ENCODE peak calls at places on chromosomes 16 and 17, in four cellular contexts. One of them, this sample, is unnamed.

GRCh38 chr16:88737298-88738166 is 31.2 kb downstream of the CTU2 start:
- DNase-seq in caudate nucleus: no peak
- DNase-seq in NCI-H1105: no peak
- DNase-seq in stimulated activated CD8-positive, alpha-beta memory T cell treated with anti-CD3 and anti-CD28 coated beads, Interleukin-7, amount 100 ng/mL, for 1 hour: peak; percentile 37
- DNase-seq in this sample: peak; percentile 90

GRCh38 chr16:10003486-10003885 is 178.7 kb downstream of the GRIN2A start:
- DNase-seq in stimulated activated CD8-positive, alpha-beta memory T cell treated with anti-CD3 and anti-CD28 coated beads, Interleukin-7, amount 100 ng/mL, for 1 hour: no peak
- DNase-seq in caudate nucleus: no peak
- DNase-seq in NCI-H1105: no peak
- DNase-seq in this sample: no peak

GRCh38 chr16:72530434-72530833 is 358.5 kb upstream of the PMFBP1 start:
- DNase-seq in caudate nucleus: no peak
- DNase-seq in NCI-H1105: no peak
- DNase-seq in stimulated activated CD8-positive, alpha-beta memory T cell treated with anti-CD3 and anti-CD28 coated beads, Interleukin-7, amount 100 ng/mL, for 1 hour: no peak
- DNase-seq in this sample: no peak

GRCh38 chr16:75494696-75495601 is at the start of gene CHST6:
- DNase-seq in caudate nucleus: peak; percentile 44
- DNase-seq in stimulated activated CD8-positive, alpha-beta memory T cell treated with anti-CD3 and anti-CD28 coated beads, Interleukin-7, amount 100 ng/mL, for 1 hour: no peak
- DNase-seq in NCI-H1105: no peak
- DNase-seq in this sample: peak; percentile 76

GRCh38 chr17:40815381-40815780 is 7.0 kb downstream of the KRT10 start:
- DNase-seq in stimulated activated CD8-positive, alpha-beta memory T cell treated with anti-CD3 and anti-CD28 coated beads, Interleukin-7, amount 100 ng/mL, for 1 hour: no peak
- DNase-seq in caudate nucleus: no peak
- DNase-seq in NCI-H1105: no peak
- DNase-seq in this sample: no peak

GRCh38 chr17:27315322-27315721 is 21.4 kb downstream of the WSB1 start:
- DNase-seq in caudate nucleus: no peak
- DNase-seq in NCI-H1105: peak; percentile 65
- DNase-seq in stimulated activated CD8-positive, alpha-beta memory T cell treated with anti-CD3 and anti-CD28 coated beads, Interleukin-7, amount 100 ng/mL, for 1 hour: no peak
- DNase-seq in this sample: no peak

GRCh38 chr17:27577124-27577761 is 53.7 kb upstream of the LGALS9 start:
- DNase-seq in caudate nucleus: peak; percentile 37
- DNase-seq in NCI-H1105: no peak
- DNase-seq in stimulated activated CD8-positive, alpha-beta memory T cell treated with anti-CD3 and anti-CD28 coated beads, Interleukin-7, amount 100 ng/mL, for 1 hour: no peak
- DNase-seq in this sample: no peak

GRCh38 chr17:55303008-55303493 is 38.3 kb downstream of the HLF start:
- DNase-seq in stimulated activated CD8-positive, alpha-beta memory T cell treated with anti-CD3 and anti-CD28 coated beads, Interleukin-7, amount 100 ng/mL, for 1 hour: no peak
- DNase-seq in caudate nucleus: no peak
- DNase-seq in NCI-H1105: no peak
- DNase-seq in this sample: no peak

GRCh38 chr17:27315796-27316465 is 22.0 kb downstream of the WSB1 start:
- DNase-seq in caudate nucleus: no peak
- DNase-seq in stimulated activated CD8-positive, alpha-beta memory T cell treated with anti-CD3 and anti-CD28 coated beads, Interleukin-7, amount 100 ng/mL, for 1 hour: no peak
- DNase-seq in NCI-H1105: no peak
- DNase-seq in this sample: no peak

GRCh38 chr17:50240876-50241275 is 33.4 kb upstream of the TMEM92 start:
- DNase-seq in caudate nucleus: no peak
- DNase-seq in stimulated activated CD8-positive, alpha-beta memory T cell treated with anti-CD3 and anti-CD28 coated beads, Interleukin-7, amount 100 ng/mL, for 1 hour: no peak
- DNase-seq in NCI-H1105: no peak
- DNase-seq in this sample: no peak

GRCh38 chr17:65047939-65048338 is 8.6 kb downstream of the GNA13 start:
- DNase-seq in stimulated activated CD8-positive, alpha-beta memory T cell treated with anti-CD3 and anti-CD28 coated beads, Interleukin-7, amount 100 ng/mL, for 1 hour: no peak
- DNase-seq in caudate nucleus: no peak
- DNase-seq in NCI-H1105: no peak
- DNase-seq in this sample: no peak

GRCh38 chr17:45284176-45285140 is 22.6 kb upstream of the SPATA32 start:
- DNase-seq in NCI-H1105: no peak
- DNase-seq in caudate nucleus: no peak
- DNase-seq in stimulated activated CD8-positive, alpha-beta memory T cell treated with anti-CD3 and anti-CD28 coated beads, Interleukin-7, amount 100 ng/mL, for 1 hour: no peak
- DNase-seq in this sample: no peak

GRCh38 chr16:14029658-14030057 is 41.5 kb upstream of the MRTFB start:
- DNase-seq in NCI-H1105: no peak
- DNase-seq in caudate nucleus: no peak
- DNase-seq in stimulated activated CD8-positive, alpha-beta memory T cell treated with anti-CD3 and anti-CD28 coated beads, Interleukin-7, amount 100 ng/mL, for 1 hour: no peak
- DNase-seq in this sample: no peak

GRCh38 chr17:66620528-66620927 is 214.4 kb upstream of the CACNG5 start:
- DNase-seq in caudate nucleus: no peak
- DNase-seq in stimulated activated CD8-positive, alpha-beta memory T cell treated with anti-CD3 and anti-CD28 coated beads, Interleukin-7, amount 100 ng/mL, for 1 hour: no peak
- DNase-seq in NCI-H1105: no peak
- DNase-seq in this sample: no peak

GRCh38 chr16:52453661-52454060 is 93.3 kb downstream of the TOX3 start:
- DNase-seq in stimulated activated CD8-positive, alpha-beta memory T cell treated with anti-CD3 and anti-CD28 coated beads, Interleukin-7, amount 100 ng/mL, for 1 hour: no peak
- DNase-seq in NCI-H1105: no peak
- DNase-seq in caudate nucleus: no peak
- DNase-seq in this sample: peak; percentile 30

GRCh38 chr17:73697872-73698271 is 53.6 kb upstream of the SDK2 start:
- DNase-seq in stimulated activated CD8-positive, alpha-beta memory T cell treated with anti-CD3 and anti-CD28 coated beads, Interleukin-7, amount 100 ng/mL, for 1 hour: no peak
- DNase-seq in NCI-H1105: peak; percentile 67
- DNase-seq in caudate nucleus: no peak
- DNase-seq in this sample: no peak